ENCODE peak calls at places on chromosomes 4 and X, in eight cellular contexts. One of them, this sample, is unnamed.

GRCh38 chr4:17027495-17027894 is 129.1 kb upstream of the LDB2 start:
- DNase-seq in HepG2: no peak
- DNase-seq in cardiac muscle cell: peak
- DNase-seq in neuronal stem cell: no peak
- DNase-seq in right lobe of liver: no peak
- DNase-seq in tibial artery: no peak
- DNase-seq in A549: peak
- DNase-seq in tibial nerve: no peak
- DNase-seq in this sample: no peak

GRCh38 chr4:47839259-47839658 is 1.4 kb upstream of the CORIN start:
- DNase-seq in cardiac muscle cell: peak
- DNase-seq in tibial nerve: no peak
- DNase-seq in A549: peak
- DNase-seq in neuronal stem cell: no peak
- DNase-seq in right lobe of liver: no peak
- DNase-seq in HepG2: no peak
- DNase-seq in tibial artery: no peak
- DNase-seq in this sample: no peak

GRCh38 chr4:33954759-33955158 is 2289.6 kb downstream of the ARAP2 start:
- DNase-seq in cardiac muscle cell: no peak
- DNase-seq in tibial artery: no peak
- DNase-seq in neuronal stem cell: no peak
- DNase-seq in right lobe of liver: no peak
- DNase-seq in HepG2: no peak
- DNase-seq in tibial nerve: no peak
- DNase-seq in A549: no peak
- DNase-seq in this sample: no peak

GRCh38 chr4:141645611-141646340 is 9.4 kb downstream of the IL15 start:
- DNase-seq in A549: peak
- DNase-seq in cardiac muscle cell: peak
- DNase-seq in neuronal stem cell: no peak
- DNase-seq in tibial nerve: no peak
- DNase-seq in right lobe of liver: no peak
- DNase-seq in tibial artery: no peak
- DNase-seq in HepG2: no peak
- DNase-seq in this sample: no peak

GRCh38 chrX:15769300-15769954 is 20.9 kb upstream of the ZRSR2 start:
- DNase-seq in tibial nerve: no peak
- DNase-seq in tibial artery: no peak
- DNase-seq in neuronal stem cell: no peak
- DNase-seq in A549: no peak
- DNase-seq in cardiac muscle cell: no peak
- DNase-seq in right lobe of liver: no peak
- DNase-seq in HepG2: no peak
- DNase-seq in this sample: no peak

GRCh38 chr4:165813606-165814005 is 59.4 kb upstream of the TLL1 start:
- DNase-seq in neuronal stem cell: no peak
- DNase-seq in A549: no peak
- DNase-seq in HepG2: no peak
- DNase-seq in cardiac muscle cell: peak
- DNase-seq in right lobe of liver: no peak
- DNase-seq in tibial nerve: no peak
- DNase-seq in tibial artery: no peak
- DNase-seq in this sample: no peak

GRCh38 chr4:189021831-189022230 is 882.6 kb downstream of the TRIML1 start:
- DNase-seq in tibial nerve: no peak
- DNase-seq in HepG2: no peak
- DNase-seq in neuronal stem cell: no peak
- DNase-seq in tibial artery: no peak
- DNase-seq in cardiac muscle cell: peak
- DNase-seq in right lobe of liver: no peak
- DNase-seq in A549: peak
- DNase-seq in this sample: no peak

GRCh38 chr4:136935305-136935704 is 597.0 kb downstream of the PCDH18 start:
- DNase-seq in A549: peak
- DNase-seq in cardiac muscle cell: no peak
- DNase-seq in right lobe of liver: no peak
- DNase-seq in tibial artery: no peak
- DNase-seq in tibial nerve: no peak
- DNase-seq in neuronal stem cell: no peak
- DNase-seq in HepG2: no peak
- DNase-seq in this sample: no peak

GRCh38 chr4:86441175-86441960 is 81.5 kb upstream of the MAPK10 start:
- DNase-seq in A549: peak
- DNase-seq in cardiac muscle cell: peak
- DNase-seq in HepG2: no peak
- DNase-seq in neuronal stem cell: no peak
- DNase-seq in tibial artery: no peak
- DNase-seq in tibial nerve: no peak
- DNase-seq in right lobe of liver: no peak
- DNase-seq in this sample: no peak

GRCh38 chr4:6506616-6507140 is 34.3 kb upstream of the PPP2R2C start:
- DNase-seq in cardiac muscle cell: no peak
- DNase-seq in neuronal stem cell: no peak
- DNase-seq in tibial nerve: no peak
- DNase-seq in A549: no peak
- DNase-seq in tibial artery: no peak
- DNase-seq in right lobe of liver: no peak
- DNase-seq in HepG2: no peak
- DNase-seq in this sample: no peak

GRCh38 chr4:3073158-3074077 is 920 bp downstream of the HTT-AS start:
- DNase-seq in neuronal stem cell: peak
- DNase-seq in A549: no peak
- DNase-seq in tibial nerve: no peak
- DNase-seq in right lobe of liver: peak
- DNase-seq in cardiac muscle cell: no peak
- DNase-seq in tibial artery: peak
- DNase-seq in HepG2: peak
- DNase-seq in this sample: no peak

GRCh38 chr4:33411182-33411581 is 2691.0 kb downstream of the PCDH7 start:
- DNase-seq in right lobe of liver: no peak
- DNase-seq in HepG2: no peak
- DNase-seq in cardiac muscle cell: peak
- DNase-seq in A549: no peak
- DNase-seq in neuronal stem cell: no peak
- DNase-seq in tibial nerve: no peak
- DNase-seq in tibial artery: no peak
- DNase-seq in this sample: no peak

GRCh38 chrX:150035531-150035930 is 97.2 kb upstream of the EOLA2 start:
- DNase-seq in right lobe of liver: no peak
- DNase-seq in HepG2: no peak
- DNase-seq in tibial artery: no peak
- DNase-seq in A549: peak
- DNase-seq in cardiac muscle cell: no peak
- DNase-seq in tibial nerve: no peak
- DNase-seq in neuronal stem cell: no peak
- DNase-seq in this sample: no peak

GRCh38 chr4:109368661-109369060 is 65.0 kb upstream of the SEC24B start:
- DNase-seq in tibial artery: no peak
- DNase-seq in A549: no peak
- DNase-seq in right lobe of liver: no peak
- DNase-seq in cardiac muscle cell: peak
- DNase-seq in tibial nerve: no peak
- DNase-seq in HepG2: no peak
- DNase-seq in neuronal stem cell: no peak
- DNase-seq in this sample: no peak

GRCh38 chr4:125315571-125316390 is 1.0 kb downstream of the FAT4 start:
- DNase-seq in tibial artery: no peak
- DNase-seq in HepG2: peak
- DNase-seq in cardiac muscle cell: peak
- DNase-seq in A549: peak
- DNase-seq in neuronal stem cell: peak
- DNase-seq in right lobe of liver: peak
- DNase-seq in tibial nerve: no peak
- DNase-seq in this sample: no peak

GRCh38 chr4:147488551-147488950 is 7.7 kb downstream of the EDNRA start:
- DNase-seq in tibial artery: no peak
- DNase-seq in cardiac muscle cell: no peak
- DNase-seq in neuronal stem cell: no peak
- DNase-seq in tibial nerve: no peak
- DNase-seq in A549: no peak
- DNase-seq in right lobe of liver: no peak
- DNase-seq in HepG2: no peak
- DNase-seq in this sample: no peak

GRCh38 chr4:73897380-73898136 is 28.4 kb downstream of the CXCL1 start:
- DNase-seq in tibial nerve: no peak
- DNase-seq in tibial artery: no peak
- DNase-seq in cardiac muscle cell: peak
- DNase-seq in neuronal stem cell: no peak
- DNase-seq in right lobe of liver: no peak
- DNase-seq in HepG2: no peak
- DNase-seq in A549: no peak
- DNase-seq in this sample: no peak

GRCh38 chr4:57182132-57182874 is 72.1 kb upstream of the IGFBP7 start:
- DNase-seq in HepG2: no peak
- DNase-seq in A549: no peak
- DNase-seq in right lobe of liver: no peak
- DNase-seq in tibial nerve: no peak
- DNase-seq in neuronal stem cell: no peak
- DNase-seq in tibial artery: peak
- DNase-seq in cardiac muscle cell: no peak
- DNase-seq in this sample: no peak

GRCh38 chr4:13461511-13461910 is 22.6 kb downstream of the RAB28 start:
- DNase-seq in HepG2: no peak
- DNase-seq in neuronal stem cell: no peak
- DNase-seq in tibial nerve: no peak
- DNase-seq in right lobe of liver: no peak
- DNase-seq in A549: no peak
- DNase-seq in tibial artery: no peak
- DNase-seq in cardiac muscle cell: peak
- DNase-seq in this sample: no peak

GRCh38 chr4:10100734-10101216 is 15.8 kb downstream of the WDR1 start:
- DNase-seq in neuronal stem cell: no peak
- DNase-seq in tibial nerve: no peak
- DNase-seq in A549: no peak
- DNase-seq in right lobe of liver: peak
- DNase-seq in cardiac muscle cell: no peak
- DNase-seq in tibial artery: peak
- DNase-seq in HepG2: no peak
- DNase-seq in this sample: peak
- H3K27ac ChIP-seq in neuronal stem cell: no peak
- H3K27ac ChIP-seq in tibial nerve: no peak
- H3K27ac ChIP-seq in A549: no peak
- H3K27ac ChIP-seq in right lobe of liver: no peak
- H3K27ac ChIP-seq in cardiac muscle cell: peak
- H3K27ac ChIP-seq in tibial artery: peak
- H3K27ac ChIP-seq in HepG2: no peak
- H3K27ac ChIP-seq in this sample: peak

DNA sequence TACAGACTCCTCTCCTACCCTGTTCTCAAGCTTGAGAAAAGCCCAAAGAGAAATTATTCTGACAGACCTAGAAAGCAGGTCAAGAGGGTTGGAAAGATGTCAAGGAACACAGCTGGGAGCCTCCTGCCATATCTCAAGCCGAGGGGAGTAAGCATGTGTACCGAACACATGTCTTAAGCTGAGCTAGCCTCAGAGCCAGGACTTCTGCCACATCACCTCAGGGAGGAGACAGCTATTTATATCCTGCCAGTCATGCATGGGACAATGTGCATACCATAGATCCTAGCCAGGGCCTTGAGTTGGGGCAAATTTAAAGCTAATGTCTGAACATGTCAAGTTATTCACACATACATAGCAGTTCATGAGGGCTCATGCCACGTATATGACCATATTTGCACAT is 11.8 kb downstream of the TMEM31 start:
- DNase-seq in HepG2: no peak
- DNase-seq in cardiac muscle cell: peak
- DNase-seq in tibial nerve: no peak
- DNase-seq in neuronal stem cell: no peak
- DNase-seq in tibial artery: no peak
- DNase-seq in right lobe of liver: no peak
- DNase-seq in A549: no peak
- DNase-seq in this sample: no peak
- H3K27ac ChIP-seq in HepG2: no peak
- H3K27ac ChIP-seq in cardiac muscle cell: no peak
- H3K27ac ChIP-seq in tibial nerve: no peak
- H3K27ac ChIP-seq in neuronal stem cell: no peak
- H3K27ac ChIP-seq in tibial artery: no peak
- H3K27ac ChIP-seq in right lobe of liver: no peak
- H3K27ac ChIP-seq in A549: no peak
- H3K27ac ChIP-seq in this sample: no peak

DNA sequence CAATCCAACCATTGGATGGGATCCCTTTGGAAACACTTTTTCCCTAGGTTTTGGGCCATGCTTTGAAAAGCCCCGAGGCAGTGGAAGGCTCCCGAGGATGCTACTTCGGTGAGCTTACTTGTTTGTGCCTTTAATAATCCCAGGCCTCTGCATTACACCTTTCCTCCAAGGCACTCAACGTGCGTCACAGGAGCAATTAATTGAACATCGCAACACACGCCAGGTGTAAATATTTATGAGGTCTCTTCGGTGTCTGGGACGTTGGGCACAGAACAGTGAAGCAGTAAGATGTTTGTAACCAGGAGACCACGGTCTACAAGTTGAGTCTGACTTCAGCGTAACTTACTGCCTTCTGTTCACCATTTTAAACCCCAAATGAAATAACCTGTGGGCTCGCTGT is 97.3 kb downstream of the CLNK start:
- DNase-seq in tibial artery: no peak
- DNase-seq in HepG2: no peak
- DNase-seq in cardiac muscle cell: no peak
- DNase-seq in neuronal stem cell: no peak
- DNase-seq in tibial nerve: no peak
- DNase-seq in A549: no peak
- DNase-seq in right lobe of liver: no peak
- DNase-seq in this sample: no peak
- H3K27ac ChIP-seq in tibial artery: no peak
- H3K27ac ChIP-seq in HepG2: no peak
- H3K27ac ChIP-seq in cardiac muscle cell: no peak
- H3K27ac ChIP-seq in neuronal stem cell: no peak
- H3K27ac ChIP-seq in tibial nerve: no peak
- H3K27ac ChIP-seq in A549: no peak
- H3K27ac ChIP-seq in right lobe of liver: no peak
- H3K27ac ChIP-seq in this sample: no peak

GRCh38 chr4:54231419-54232150 is 2.5 kb downstream of the PDGFRA start:
- DNase-seq in neuronal stem cell: peak
- DNase-seq in tibial nerve: no peak
- DNase-seq in tibial artery: peak
- DNase-seq in right lobe of liver: peak
- DNase-seq in cardiac muscle cell: peak
- DNase-seq in A549: no peak
- DNase-seq in HepG2: no peak
- DNase-seq in this sample: no peak

GRCh38 chr4:54233697-54234496 is 4.8 kb downstream of the PDGFRA start:
- DNase-seq in neuronal stem cell: peak
- DNase-seq in right lobe of liver: peak
- DNase-seq in A549: peak
- DNase-seq in cardiac muscle cell: peak
- DNase-seq in tibial nerve: peak
- DNase-seq in tibial artery: peak
- DNase-seq in HepG2: peak
- DNase-seq in this sample: peak

GRCh38 chr4:54230479-54231418 is 1.7 kb downstream of the PDGFRA start:
- DNase-seq in right lobe of liver: peak
- DNase-seq in neuronal stem cell: peak
- DNase-seq in A549: no peak
- DNase-seq in cardiac muscle cell: peak
- DNase-seq in HepG2: no peak
- DNase-seq in tibial nerve: no peak
- DNase-seq in tibial artery: peak
- DNase-seq in this sample: no peak

GRCh38 chr4:54233128-54233696 is 4.1 kb downstream of the PDGFRA start:
- DNase-seq in A549: peak
- DNase-seq in cardiac muscle cell: peak
- DNase-seq in tibial artery: peak
- DNase-seq in neuronal stem cell: peak
- DNase-seq in HepG2: peak
- DNase-seq in tibial nerve: peak
- DNase-seq in right lobe of liver: peak
- DNase-seq in this sample: peak

GRCh38 chr4:54232151-54232688 is 3.1 kb downstream of the PDGFRA start:
- DNase-seq in neuronal stem cell: peak
- DNase-seq in HepG2: no peak
- DNase-seq in right lobe of liver: no peak
- DNase-seq in tibial nerve: no peak
- DNase-seq in tibial artery: no peak
- DNase-seq in cardiac muscle cell: peak
- DNase-seq in A549: no peak
- DNase-seq in this sample: no peak
- H3K27ac ChIP-seq in neuronal stem cell: no peak
- H3K27ac ChIP-seq in HepG2: no peak
- H3K27ac ChIP-seq in right lobe of liver: peak
- H3K27ac ChIP-seq in tibial nerve: peak
- H3K27ac ChIP-seq in tibial artery: peak
- H3K27ac ChIP-seq in cardiac muscle cell: peak
- H3K27ac ChIP-seq in A549: no peak
- H3K27ac ChIP-seq in this sample: no peak

This sample was measured in CD4-positive, alpha-beta T cell.